ENCODE peak calls at places on chromosomes 1 and 21, in six cellular contexts. O is keratinocyte, Q is OCI-LY7, A is stomach, I is H1, C is Peyer's patch. E is an unnamed sample. For H3K36me3 and H3K4me1, the result is how much of the 10 kb centered on the place peaks cover.

GRCh38 chr1:167683641-167684502 is 37.9 kb upstream of the MPZL1 start:
- DNase-seq in O (no peak), Q (no peak), A (no peak), I (peak), C (no peak), E (no peak)

GRCh38 chr1:92480813-92481597 is 5.7 kb downstream of the GFI1 start:
- DNase-seq in O (no peak), Q (no peak), A (no peak), I (peak), C (peak), E (peak)

GRCh38 chr1:115116511-115116910 is 27.2 kb upstream of the TSPAN2 start:
- DNase-seq in O (no peak), Q (no peak), A (no peak), I (no peak), C (no peak), E (no peak)

GRCh38 chr1:224543453-224543852 is 72.7 kb upstream of the CNIH3 start:
- DNase-seq in O (no peak), Q (no peak), A (no peak), I (no peak), C (no peak), E (no peak)

GRCh38 chr1:26015358-26015757 is 6.2 kb upstream of the EXTL1 start:
- DNase-seq in O (no peak), Q (no peak), A (no peak), I (no peak), C (no peak), E (no peak)

GRCh38 chr1:174682419-174683008 is 234.8 kb downstream of the GPR52 start:
- DNase-seq in O (no peak), Q (no peak), A (no peak), I (no peak), C (no peak), E (no peak)

GRCh38 chr1:93605812-93606512 is 75.7 kb downstream of the BCAR3 start:
- DNase-seq in O (no peak), Q (no peak), A (no peak), I (no peak), C (no peak), E (no peak)

GRCh38 chr1:151003175-151003574 is 3.5 kb downstream of the MINDY1 start:
- DNase-seq in O (no peak), Q (no peak), A (no peak), I (no peak), C (no peak), E (no peak)

GRCh38 chr1:93964777-93965200 is 55.6 kb upstream of the GCLM start:
- DNase-seq in O (peak), Q (no peak), A (no peak), I (no peak), C (no peak), E (no peak)

GRCh38 chr21:28614816-28615215 is 377.9 kb downstream of the LTN1 start:
- DNase-seq in O (no peak), Q (no peak), A (no peak), I (no peak), C (no peak), E (no peak)

GRCh38 chr1:16139473-16139962 is 16.4 kb downstream of the EPHA2 start:
- DNase-seq in O (no peak), Q (no peak), A (no peak), I (no peak), C (no peak), E (no peak)

GRCh38 chr1:23475134-23475628 is 8.8 kb downstream of the ASAP3 start:
- DNase-seq in O (no peak), Q (no peak), A (no peak), I (no peak), C (no peak), E (no peak)

GRCh38 chr1:94063379-94063778 is 57.6 kb downstream of the ABCA4 start:
- DNase-seq in O (no peak), Q (no peak), A (peak), I (no peak), C (no peak), E (no peak)

GRCh38 chr1:245110406-245110805 is 44.4 kb upstream of the KIF26B start:
- DNase-seq in O (no peak), Q (no peak), A (no peak), I (no peak), C (no peak), E (no peak)

GRCh38 chr1:242524571-242525359 is at the start of gene PLD5:
- DNase-seq in O (no peak), Q (no peak), A (no peak), I (peak), C (no peak), E (no peak)

GRCh38 chr1:82565546-82565945 is 764.8 kb downstream of the ADGRL2 start:
- DNase-seq in O (peak), Q (no peak), A (no peak), I (no peak), C (no peak), E (no peak)

GRCh38 chr1:203284411-203285208 is 20.7 kb upstream of the BTG2 start:
- DNase-seq in O (no peak), Q (no peak), A (no peak), I (no peak), C (no peak), E (no peak)

GRCh38 chr1:29641921-29642320 is 405.6 kb downstream of the PTPRU start:
- DNase-seq in O (no peak), Q (no peak), A (no peak), I (no peak), C (no peak), E (no peak)

GRCh38 chr21:38815060-38815405 is 9.3 kb downstream of the ETS2 start:
- DNase-seq in O (no peak), Q (no peak), A (no peak), I (no peak), C (no peak), E (no peak)

GRCh38 chr21:38813554-38813953 is 7.8 kb downstream of the ETS2 start:
- DNase-seq in O (no peak), Q (no peak), A (no peak), I (no peak), C (no peak), E (no peak)

GRCh38 chr21:38814126-38815059 is 8.7 kb downstream of the ETS2 start:
- DNase-seq in O (no peak), Q (no peak), A (no peak), I (no peak), C (peak), E (no peak)

GRCh38 chr21:38811257-38811656 is 5.5 kb downstream of the ETS2 start:
- DNase-seq in O (peak), Q (no peak), A (no peak), I (no peak), C (no peak), E (no peak)

GRCh38 chr21:38813143-38813542 is 7.4 kb downstream of the ETS2 start:
- DNase-seq in O (no peak), Q (no peak), A (no peak), I (no peak), C (no peak), E (no peak)
- H3K36me3 ChIP-seq in O (under half), Q (half or more), A (half or more), I (half or more), C (under half), E (under half)

GRCh38 chr1:39572379-39573096 is 4.1 kb downstream of the PABPC4 start:
- DNase-seq in O (no peak), Q (no peak), A (no peak), I (no peak), C (no peak), E (no peak)
- H3K4me1 ChIP-seq in O (under half), Q (under half), A (half or more), I (under half), C (under half), E (under half)

GRCh38 chr21:44704636-44705001 is 6.8 kb downstream of the TSPEAR start:
- DNase-seq in O (no peak), Q (no peak), A (no peak), I (peak), C (peak), E (no peak)
- H3K27ac ChIP-seq in O (no peak), Q (no peak), A (no peak), I (peak), C (no peak), E (no peak)

GRCh38 chr1:163347106-163347505 is 25.4 kb downstream of the NUF2 start:
- DNase-seq in O (no peak), Q (no peak), A (no peak), I (no peak), C (no peak), E (no peak)
- H3K36me3 ChIP-seq in O (under half), Q (half or more), A (under half), I (under half), C (under half), E (under half)

GRCh38 chr21:43365611-43366426 is 61.1 kb downstream of the SIK1 start:
- DNase-seq in O (no peak), Q (no peak), A (no peak), I (no peak), C (no peak), E (no peak)
- H3K4me1 ChIP-seq in O (under half), Q (under half), A (under half), I (under half), C (under half), E (under half)

DNA sequence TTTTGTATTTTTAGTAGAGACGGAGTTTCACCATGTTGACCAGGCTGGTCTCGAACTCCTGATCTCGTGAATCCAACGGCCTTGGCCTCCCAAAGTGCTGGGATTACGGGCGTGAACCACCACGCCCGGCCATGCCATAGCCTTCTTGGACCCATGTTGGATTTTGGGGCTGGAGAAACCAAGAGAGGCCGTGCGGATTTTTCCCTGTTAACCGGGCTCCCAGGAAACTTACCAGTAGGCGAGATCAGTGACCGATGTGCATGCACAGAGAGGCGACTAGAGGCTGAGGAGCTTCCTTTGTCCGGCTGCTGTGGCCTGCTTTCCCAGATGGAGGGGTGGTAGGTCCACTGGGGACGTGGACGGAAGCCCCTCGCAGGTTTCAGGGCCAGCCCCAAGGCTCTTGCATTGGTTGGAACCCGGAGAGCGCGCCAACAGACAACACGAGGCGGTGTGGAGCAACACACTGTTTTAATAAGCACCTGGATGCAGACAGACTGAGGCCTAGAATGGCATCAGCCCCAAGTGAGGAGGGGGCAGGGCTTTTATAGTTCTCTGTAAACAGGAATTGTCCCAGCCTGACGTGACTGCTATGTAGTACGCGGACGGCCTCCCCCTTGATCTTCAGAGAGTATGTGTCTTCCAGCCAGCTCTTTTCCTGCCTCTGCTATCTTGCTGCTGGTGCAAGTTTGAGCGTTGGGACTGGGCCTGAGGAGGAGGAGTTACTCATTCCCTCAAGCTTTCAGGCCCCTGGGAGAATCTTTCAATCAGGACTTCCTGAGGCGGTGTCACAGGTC is at the start of gene ERVH48-1:
- DNase-seq in O (no peak), Q (peak), A (no peak), I (no peak), C (no peak), E (no peak)
- H3K27ac ChIP-seq in O (no peak), Q (peak), A (no peak), I (peak), C (no peak), E (no peak)

GRCh38 chr1:11130406-11130805 is 30.7 kb upstream of the EXOSC10 start:
- DNase-seq in O (no peak), Q (no peak), A (no peak), I (no peak), C (no peak), E (no peak)

GRCh38 chr1:11126544-11126943 is 26.9 kb upstream of the EXOSC10 start:
- DNase-seq in O (no peak), Q (no peak), A (no peak), I (no peak), C (no peak), E (no peak)

GRCh38 chr1:11132571-11133293 is 33.1 kb upstream of the EXOSC10 start:
- DNase-seq in O (no peak), Q (no peak), A (no peak), I (no peak), C (no peak), E (no peak)

GRCh38 chr1:11131816-11132215 is 32.1 kb upstream of the EXOSC10 start:
- DNase-seq in O (no peak), Q (no peak), A (no peak), I (no peak), C (no peak), E (no peak)

GRCh38 chr1:11129649-11130048 is 30.0 kb upstream of the EXOSC10 start:
- DNase-seq in O (no peak), Q (no peak), A (no peak), I (no peak), C (no peak), E (no peak)
- H3K36me3 ChIP-seq in O (under half), Q (half or more), A (half or more), I (half or more), C (under half), E (under half)

GRCh38 chr1:193727850-193728249 is 541.4 kb upstream of the B3GALT2 start:
- DNase-seq in O (no peak), Q (no peak), A (no peak), I (no peak), C (no peak), E (no peak)

GRCh38 chr1:193729429-193729828 is 543.0 kb upstream of the B3GALT2 start:
- DNase-seq in O (no peak), Q (no peak), A (no peak), I (no peak), C (no peak), E (no peak)

GRCh38 chr1:193733674-193734073 is 547.3 kb upstream of the B3GALT2 start:
- DNase-seq in O (no peak), Q (no peak), A (no peak), I (no peak), C (no peak), E (no peak)

GRCh38 chr1:193726722-193727121 is 540.3 kb upstream of the B3GALT2 start:
- DNase-seq in O (no peak), Q (no peak), A (no peak), I (no peak), C (no peak), E (no peak)

DNA sequence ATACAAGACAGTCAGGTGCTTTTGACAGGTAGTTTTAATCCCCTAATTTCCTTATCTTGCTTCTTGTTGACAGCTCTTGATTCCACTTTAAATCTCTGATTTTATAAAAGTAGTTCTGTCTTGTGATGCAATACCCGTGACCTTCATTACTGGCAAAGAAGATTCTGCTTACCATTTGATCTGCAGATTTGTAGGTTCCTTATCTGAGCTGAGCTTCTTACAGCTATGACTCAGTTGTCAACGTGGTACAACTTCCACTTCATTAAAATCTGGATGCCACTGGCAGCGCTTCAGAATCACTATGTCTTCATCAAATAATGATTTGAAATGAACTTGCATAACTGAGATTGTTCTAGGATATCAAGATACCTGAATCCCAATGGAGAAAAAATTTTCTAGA is 543.6 kb upstream of the B3GALT2 start:
- DNase-seq in O (no peak), Q (no peak), A (no peak), I (no peak), C (no peak), E (no peak)
- H3K4me1 ChIP-seq in O (under half), Q (under half), A (under half), I (under half), C (under half), E (under half)

GRCh38 chr1:27427836-27428315 is 35.5 kb downstream of the GPR3 start:
- DNase-seq in O (no peak), Q (no peak), A (no peak), I (no peak), C (no peak), E (no peak)
- H3K27ac ChIP-seq in O (no peak), Q (peak), A (peak), I (no peak), C (peak), E (no peak)